ENCODE peak calls at places on chromosomes 5 and 9, in nine cellular contexts. L is T follicular helper cell; N is SW 1271; D is adrenal gland; F is heart left ventricle; C is pancreas; I is fibroblast of pulmonary artery; Z is stimulated activated CD4-positive, alpha-beta T cell treated with anti-CD3 and anti-CD28 coated beads, TNF-alpha, amount 100 ng/mL, for 24 hours; V is omental fat pad. X is an unnamed sample.
A peak's percentile ranks its signal among the peaks of the same experiment; 100 is the strongest.

GRCh38 chr5:83576341-83576740 is 104.8 kb downstream of the VCAN start:
- DNase-seq in Z (no peak), V (no peak), D (no peak), F (no peak), N (no peak), C (no peak), I (peak; percentile 56), L (no peak), X (no peak)

GRCh38 chr5:63131618-63132285 is 553.1 kb downstream of the LRRC70 start:
- DNase-seq in L (no peak), F (no peak), C (no peak), D (no peak), I (peak; percentile 77), V (no peak), N (peak; percentile 41), Z (no peak), X (no peak)

GRCh38 chr5:74295141-74295540 is 345.4 kb downstream of the ENC1 start:
- DNase-seq in Z (no peak), C (no peak), L (no peak), N (no peak), I (no peak), F (no peak), D (no peak), V (no peak), X (no peak)

GRCh38 chr5:133319905-133320520 is 268.2 kb downstream of the HSPA4 start:
- DNase-seq in V (no peak), L (no peak), C (no peak), D (no peak), N (no peak), F (no peak), I (peak; percentile 11), Z (no peak), X (no peak)

GRCh38 chr9:69674741-69675438 is 2.7 kb upstream of the APBA1 start:
- DNase-seq in D (no peak), L (no peak), V (no peak), F (no peak), N (no peak), Z (no peak), C (no peak), I (peak; percentile 88), X (no peak)

GRCh38 chr9:75957095-75957494 is 66.6 kb downstream of the PCSK5 start:
- DNase-seq in Z (no peak), D (no peak), I (no peak), N (no peak), V (no peak), L (no peak), C (no peak), F (no peak), X (no peak)

GRCh38 chr5:1540166-1540565 is 16.4 kb upstream of the LPCAT1 start:
- DNase-seq in F (no peak), L (no peak), Z (no peak), I (no peak), D (no peak), N (no peak), C (no peak), V (no peak), X (no peak)

GRCh38 chr5:131534995-131535394 is 100.0 kb downstream of the RAPGEF6 start:
- DNase-seq in V (no peak), L (no peak), N (no peak), C (no peak), D (no peak), F (no peak), Z (no peak), I (peak; percentile 20), X (no peak)

GRCh38 chr9:114321759-114322158 is 1.1 kb upstream of the ORM1 start:
- DNase-seq in I (no peak), C (no peak), D (no peak), F (no peak), Z (peak; percentile 11), V (no peak), L (no peak), N (no peak), X (no peak)

GRCh38 chr9:83466877-83467276 is 71.3 kb downstream of the FRMD3 start:
- DNase-seq in V (no peak), N (no peak), F (no peak), I (no peak), C (no peak), L (no peak), D (no peak), Z (no peak), X (no peak)

GRCh38 chr9:131812116-131812790 is 72.4 kb upstream of the RAPGEF1 start:
- DNase-seq in N (no peak), L (no peak), F (no peak), D (no peak), I (no peak), C (no peak), V (no peak), Z (no peak), X (no peak)

GRCh38 chr5:36680066-36680465 is 73.7 kb downstream of the SLC1A3 start:
- DNase-seq in V (no peak), L (no peak), F (peak; percentile 88), C (no peak), D (peak; percentile 66), Z (no peak), I (no peak), N (no peak), X (no peak)

X was measured in activated CD8-positive, alpha-beta T cell treated with anti-CD3 and anti-CD28 coated beads for 36 hours.